ENCODE peak calls at places on chromosome 13, in seven cellular contexts. One of them, this sample, is unnamed.

GRCh38 chr13:97999653-98000052 is 46.2 kb downstream of the IPO5 start:
- DNase-seq in iris pigment epithelial cell: no peak
- DNase-seq in left cardiac atrium: no peak
- DNase-seq in NCI-H1092: no peak
- DNase-seq in PC-3: no peak
- DNase-seq in choroid plexus epithelial cell: no peak
- DNase-seq in NCI-H1694: no peak
- DNase-seq in this sample: no peak

GRCh38 chr13:101018720-101019119 is 344.1 kb upstream of the TMTC4 start:
- DNase-seq in left cardiac atrium: no peak
- DNase-seq in NCI-H1694: no peak
- DNase-seq in PC-3: peak; percentile 63
- DNase-seq in iris pigment epithelial cell: peak; percentile 55
- DNase-seq in choroid plexus epithelial cell: peak; percentile 25
- DNase-seq in NCI-H1092: no peak
- DNase-seq in this sample: no peak

GRCh38 chr13:81381560-81381959 is 1040.6 kb upstream of the SPRY2 start:
- DNase-seq in NCI-H1694: no peak
- DNase-seq in choroid plexus epithelial cell: no peak
- DNase-seq in PC-3: no peak
- DNase-seq in iris pigment epithelial cell: no peak
- DNase-seq in NCI-H1092: no peak
- DNase-seq in left cardiac atrium: no peak
- DNase-seq in this sample: no peak

GRCh38 chr13:113811081-113811928 is 52.3 kb downstream of the TMEM255B start:
- DNase-seq in NCI-H1694: no peak
- DNase-seq in PC-3: no peak
- DNase-seq in choroid plexus epithelial cell: no peak
- DNase-seq in left cardiac atrium: no peak
- DNase-seq in iris pigment epithelial cell: no peak
- DNase-seq in NCI-H1092: no peak
- DNase-seq in this sample: no peak

GRCh38 chr13:32284927-32285632 is 30.1 kb downstream of the ZAR1L start:
- DNase-seq in choroid plexus epithelial cell: peak; percentile 83
- DNase-seq in iris pigment epithelial cell: peak; percentile 78
- DNase-seq in PC-3: peak; percentile 82
- DNase-seq in NCI-H1694: no peak
- DNase-seq in left cardiac atrium: peak; percentile 34
- DNase-seq in NCI-H1092: no peak
- DNase-seq in this sample: no peak

GRCh38 chr13:51628059-51628852 is 44.0 kb downstream of the WDFY2 start:
- DNase-seq in PC-3: no peak
- DNase-seq in NCI-H1694: no peak
- DNase-seq in choroid plexus epithelial cell: no peak
- DNase-seq in iris pigment epithelial cell: no peak
- DNase-seq in left cardiac atrium: no peak
- DNase-seq in NCI-H1092: no peak
- DNase-seq in this sample: no peak

GRCh38 chr13:29859971-29860370 is 9.6 kb upstream of the UBL3 start:
- DNase-seq in NCI-H1092: no peak
- DNase-seq in NCI-H1694: no peak
- DNase-seq in left cardiac atrium: no peak
- DNase-seq in choroid plexus epithelial cell: no peak
- DNase-seq in PC-3: peak; percentile 54
- DNase-seq in iris pigment epithelial cell: peak; percentile 59
- DNase-seq in this sample: no peak

GRCh38 chr13:29844441-29844840 is 6.0 kb downstream of the UBL3 start:
- DNase-seq in NCI-H1092: no peak
- DNase-seq in iris pigment epithelial cell: no peak
- DNase-seq in choroid plexus epithelial cell: peak; percentile 29
- DNase-seq in NCI-H1694: no peak
- DNase-seq in left cardiac atrium: no peak
- DNase-seq in PC-3: no peak
- DNase-seq in this sample: no peak

GRCh38 chr13:114002771-114003321 is 29.0 kb upstream of the C13orf46 start:
- DNase-seq in left cardiac atrium: peak; percentile 17
- DNase-seq in NCI-H1694: no peak
- DNase-seq in iris pigment epithelial cell: no peak
- DNase-seq in choroid plexus epithelial cell: no peak
- DNase-seq in NCI-H1092: no peak
- DNase-seq in PC-3: no peak
- DNase-seq in this sample: no peak

GRCh38 chr13:53732664-53733063 is 704.1 kb downstream of the OLFM4 start:
- DNase-seq in NCI-H1092: no peak
- DNase-seq in PC-3: no peak
- DNase-seq in iris pigment epithelial cell: no peak
- DNase-seq in choroid plexus epithelial cell: no peak
- DNase-seq in left cardiac atrium: no peak
- DNase-seq in NCI-H1694: no peak
- DNase-seq in this sample: no peak

GRCh38 chr13:49830721-49831120 is 38.2 kb upstream of the KPNA3 start:
- DNase-seq in NCI-H1092: no peak
- DNase-seq in PC-3: no peak
- DNase-seq in NCI-H1694: no peak
- DNase-seq in iris pigment epithelial cell: no peak
- DNase-seq in choroid plexus epithelial cell: no peak
- DNase-seq in left cardiac atrium: no peak
- DNase-seq in this sample: no peak

GRCh38 chr13:49436890-49437289 is 7.0 kb downstream of the CAB39L start:
- DNase-seq in choroid plexus epithelial cell: peak; percentile 81
- DNase-seq in NCI-H1092: no peak
- DNase-seq in iris pigment epithelial cell: peak; percentile 54
- DNase-seq in left cardiac atrium: peak; percentile 48
- DNase-seq in PC-3: peak; percentile 38
- DNase-seq in NCI-H1694: no peak
- DNase-seq in this sample: no peak